ENCODE peak calls at places on chromosomes 5 and 9, in four cellular contexts. Z is SJSA1, L is fibroblast of lung, E is GM23248. W is an unnamed sample.

GRCh38 chr5:172106511-172107356 is 81.3 kb downstream of the STK10 start:
- DNase-seq in Z (peak; percentile 70), L (peak; percentile 25), E (peak; percentile 52), W (no peak)

GRCh38 chr5:107352576-107352975 is 318.2 kb downstream of the EFNA5 start:
- DNase-seq in Z (no peak), L (no peak), E (no peak), W (no peak)

GRCh38 chr9:134453776-134454175 is 127.5 kb downstream of the RXRA start:
- DNase-seq in Z (no peak), L (no peak), E (no peak), W (no peak)

GRCh38 chr5:132785355-132785754 is 8.3 kb upstream of the SEPTIN8 start:
- DNase-seq in Z (no peak), L (no peak), E (no peak), W (no peak)

GRCh38 chr5:73214921-73215490 is 42.0 kb downstream of the TMEM174 start:
- DNase-seq in Z (no peak), L (no peak), E (no peak), W (no peak)

GRCh38 chr9:78932849-78933627 is 636.1 kb downstream of the PSAT1 start:
- DNase-seq in Z (no peak), L (peak; percentile 65), E (peak; percentile 60), W (no peak)

GRCh38 chr5:77431719-77432118 is 60.4 kb downstream of the WDR41 start:
- DNase-seq in Z (no peak), L (no peak), E (no peak), W (no peak)

GRCh38 chr9:131773911-131774379 is 34.1 kb upstream of the RAPGEF1 start:
- DNase-seq in Z (peak; percentile 59), L (peak; percentile 72), E (peak; percentile 78), W (no peak)

GRCh38 chr9:74497750-74498615 is 848 bp downstream of the RORB start:
- DNase-seq in Z (peak; percentile 34), L (peak; percentile 34), E (peak; percentile 40), W (no peak)

DNA sequence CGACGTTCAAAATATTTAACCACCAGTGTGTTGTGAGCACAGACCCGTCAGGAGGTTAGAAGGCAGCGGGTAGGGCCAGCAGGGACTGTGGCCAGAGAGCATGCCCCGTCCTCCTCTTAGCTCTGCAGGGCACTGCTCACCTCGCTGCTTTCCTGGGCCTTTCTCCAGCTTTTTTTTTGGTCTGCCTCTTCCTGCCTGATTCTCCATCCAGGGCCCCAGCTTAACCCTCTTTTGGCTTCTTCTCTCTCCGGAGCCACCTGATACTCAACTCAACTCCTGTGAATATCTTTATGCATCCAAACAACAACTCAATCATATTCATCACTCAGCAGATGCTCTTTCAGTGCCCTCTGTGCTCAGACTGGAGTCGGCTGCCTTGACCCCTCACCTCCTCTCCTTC is 44.0 kb downstream of the TMOD1 start:
- DNase-seq in Z (no peak), L (no peak), E (no peak), W (no peak)
- H3K27ac ChIP-seq in Z (no peak overlapping the region), L (no peak overlapping the region), E (no peak overlapping the region), W (no peak overlapping the region)

DNA sequence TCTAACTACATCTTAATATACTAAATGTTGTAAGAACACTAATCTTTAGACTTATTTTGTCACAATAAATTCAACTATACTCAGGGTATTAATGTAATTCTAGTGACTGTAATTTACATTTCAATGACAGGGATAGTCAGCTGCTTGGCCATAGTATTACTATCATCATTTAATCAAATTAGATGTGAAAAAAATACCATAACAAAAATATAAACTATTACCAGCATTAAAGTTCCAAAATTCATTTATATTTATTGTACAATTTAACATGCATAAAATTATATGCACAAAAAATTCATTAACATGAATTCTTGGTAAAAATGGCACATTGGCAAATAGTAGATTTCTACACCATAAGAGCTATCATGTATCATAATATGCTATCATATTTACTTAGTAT is 28.9 kb downstream of the FNIP1 start:
- DNase-seq in Z (no peak), L (no peak), E (no peak), W (no peak)
- H3K9me3 ChIP-seq in Z (no peaks in the 10 kb centered on the region), L (no peaks in the 10 kb centered on the region), E (no peaks in the 10 kb centered on the region), W (no peaks in the 10 kb centered on the region)

DNA sequence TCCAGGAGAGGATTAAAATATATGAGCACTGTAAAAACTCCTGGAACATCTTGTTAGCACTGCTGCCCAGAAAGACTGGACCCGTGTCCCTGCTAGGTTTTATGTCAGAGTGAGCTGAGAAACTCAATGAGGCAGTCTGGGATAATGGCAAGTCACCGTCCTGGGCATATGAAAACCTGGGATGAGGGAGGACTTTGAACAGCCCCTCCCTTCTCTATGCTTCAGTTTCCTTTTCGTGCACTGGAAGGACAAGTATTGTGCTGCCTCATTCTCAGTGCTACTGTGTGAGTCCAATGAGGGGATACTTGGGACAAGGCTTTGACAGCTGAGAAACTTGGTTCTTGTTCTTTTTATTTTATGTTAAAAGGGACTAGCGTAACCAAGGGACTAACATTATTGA is 143.0 kb upstream of the SHB start:
- DNase-seq in Z (no peak), L (no peak), E (no peak), W (no peak)
- H3K27ac ChIP-seq in Z (no peak overlapping the region), L (no peak overlapping the region), E (no peak overlapping the region), W (no peak overlapping the region)

DNA sequence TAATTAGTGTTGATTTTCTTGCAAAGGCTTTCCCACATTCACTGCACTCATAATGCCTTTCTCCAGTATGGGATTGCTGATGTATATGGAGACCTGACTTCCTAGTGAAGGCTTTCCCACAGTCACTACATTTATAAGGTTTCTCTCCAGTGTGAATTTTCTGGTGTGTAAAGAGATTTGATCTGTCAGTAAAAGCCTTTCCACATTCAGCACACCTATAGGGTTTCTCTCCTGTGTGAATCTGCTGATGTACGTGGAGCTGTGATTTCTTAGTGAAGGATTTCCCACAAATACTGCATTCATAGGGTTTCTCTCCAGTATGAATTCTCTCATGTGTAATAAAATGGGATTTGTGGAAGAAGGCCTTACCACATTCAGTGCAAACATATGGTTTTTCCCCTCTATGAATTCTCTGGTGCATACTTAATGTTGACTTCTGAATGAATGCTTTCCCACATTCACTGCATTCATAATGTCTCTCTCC is 31.1 kb downstream of the ZNF484 start:
- DNase-seq in Z (no peak), L (peak; percentile 16), E (peak; percentile 1), W (no peak)
- H3K9me3 ChIP-seq in Z (peaks cover 24% of the 10 kb centered on the region), L (peaks cover 4% of the 10 kb centered on the region), E (peaks cover 20% of the 10 kb centered on the region), W (peaks cover 56% of the 10 kb centered on the region)

DNA sequence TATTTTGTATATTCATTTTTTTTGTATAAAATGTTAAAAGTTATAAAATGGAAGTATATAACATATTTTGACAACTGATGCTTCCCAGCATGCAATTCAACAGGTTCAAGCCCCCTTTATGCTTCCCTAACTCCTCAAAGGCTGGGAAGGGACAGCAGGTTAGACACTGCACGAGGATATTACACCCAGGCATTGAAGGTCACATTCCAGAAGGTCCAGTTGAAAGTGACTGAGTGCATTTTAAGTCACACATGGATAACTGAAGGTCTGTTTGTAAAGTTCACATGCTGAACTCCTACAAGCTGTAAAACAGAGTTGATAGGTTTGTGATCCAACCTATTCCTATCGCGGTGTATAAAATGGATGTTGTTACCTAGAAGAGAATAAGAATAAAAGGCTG is 13.6 kb downstream of the PRXL2C start:
- DNase-seq in Z (no peak), L (no peak), E (no peak), W (no peak)
- H3K27ac ChIP-seq in Z (no peak overlapping the region), L (no peak overlapping the region), E (no peak overlapping the region), W (no peak overlapping the region)

DNA sequence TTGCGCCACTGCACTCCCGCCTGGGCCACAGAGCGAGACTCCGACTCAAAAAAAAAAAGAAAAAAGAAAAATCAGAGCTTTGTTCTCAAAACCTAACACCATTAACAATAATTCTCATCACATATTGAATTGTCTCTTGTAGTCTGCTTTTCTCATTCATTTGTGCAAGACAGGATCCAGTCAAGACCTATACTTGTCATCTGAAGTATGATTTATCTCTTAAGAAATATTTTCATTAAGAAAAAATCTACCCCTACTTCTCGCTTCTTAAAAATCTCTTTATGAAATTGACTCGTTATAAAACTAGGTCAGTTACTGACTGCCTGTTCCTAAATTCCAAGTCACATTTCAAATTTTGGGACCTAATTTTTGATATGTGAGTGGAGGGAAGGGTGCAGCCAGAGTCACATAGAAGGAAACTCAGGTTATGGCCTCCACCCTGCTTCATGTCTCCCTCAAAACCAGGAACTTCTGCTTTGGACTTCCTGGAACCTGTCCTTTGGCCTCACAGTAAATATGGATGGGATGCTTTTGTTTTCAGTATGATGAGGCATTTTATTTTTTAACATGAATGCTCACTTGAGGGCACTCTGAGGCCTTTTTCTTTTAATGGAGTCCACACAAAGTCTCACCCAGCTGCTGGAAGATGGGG is 18.9 kb downstream of the ZNF169 start:
- DNase-seq in Z (no peak), L (no peak), E (no peak), W (no peak)
- H3K9me3 ChIP-seq in Z (no peaks in the 10 kb centered on the region), L (no peaks in the 10 kb centered on the region), E (no peaks in the 10 kb centered on the region), W (no peaks in the 10 kb centered on the region)

DNA sequence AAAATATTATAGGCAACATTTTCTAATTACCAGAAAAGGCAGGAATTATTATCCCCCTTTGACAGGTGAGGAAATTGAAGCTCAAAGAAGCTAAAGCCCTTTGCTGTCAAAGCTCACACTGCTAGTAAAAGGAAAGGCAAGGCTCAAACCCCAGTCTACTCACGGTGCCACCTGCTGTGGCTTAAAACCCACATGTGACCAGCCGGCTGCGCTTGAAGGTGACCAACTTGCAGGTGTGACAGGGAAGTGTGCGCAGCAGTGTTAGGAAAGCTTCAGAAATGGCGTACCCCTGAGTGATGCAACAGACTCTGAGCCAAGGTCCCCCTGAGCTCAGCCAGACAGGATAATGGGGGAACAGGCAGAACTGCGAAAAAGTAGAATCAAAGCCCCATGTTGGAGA is 45.2 kb downstream of the PAX5 start:
- DNase-seq in Z (no peak), L (no peak), E (no peak), W (no peak)
- H3K27ac ChIP-seq in Z (no peak overlapping the region), L (no peak overlapping the region), E (no peak overlapping the region), W (no peak overlapping the region)